ENCODE peak calls at places on chromosome 1, in eight cellular contexts. D is PC-9, J is K562, T is stomach, L is pancreas, E is ovary, M is uterus, A is GM12878. W is an unnamed sample.

GRCh38 chr1:60913039-60913438 is 169.3 kb upstream of the NFIA start:
- DNase-seq in L (no peak), J (no peak), D (no peak), M (no peak), E (no peak), A (no peak), T (no peak), W (no peak)

GRCh38 chr1:43541721-43542401 is 11.2 kb downstream of the PTPRF start:
- DNase-seq in E (peak; percentile 67), A (no peak), J (no peak), M (peak; percentile 81), T (peak; percentile 91), D (no peak), L (peak; percentile 89), W (peak; percentile 50)

GRCh38 chr1:86821956-86822355 is 92.0 kb downstream of the SELENOF start:
- DNase-seq in T (no peak), L (no peak), E (no peak), A (no peak), J (no peak), D (no peak), M (no peak), W (no peak)

GRCh38 chr1:215637041-215637573 is 70.0 kb downstream of the KCTD3 start:
- DNase-seq in T (peak; percentile 52), L (peak; percentile 44), J (no peak), M (no peak), A (no peak), D (no peak), E (no peak), W (no peak)

GRCh38 chr1:152186556-152187285 is 27.7 kb upstream of the RPTN start:
- DNase-seq in A (no peak), J (no peak), E (no peak), L (no peak), M (no peak), D (peak; percentile 37), T (no peak), W (no peak)

GRCh38 chr1:40984066-40984465 is 4.6 kb downstream of the CTPS1 start:
- DNase-seq in A (no peak), M (no peak), D (no peak), L (no peak), J (no peak), T (no peak), E (no peak), W (peak; percentile 36)

GRCh38 chr1:172239894-172240293 is 180.6 kb upstream of the C1orf105 start:
- DNase-seq in L (no peak), E (no peak), T (no peak), M (no peak), A (no peak), D (no peak), J (no peak), W (no peak)

GRCh38 chr1:109661391-109661790 is 5.5 kb downstream of the GSTM4 start:
- DNase-seq in T (no peak), E (no peak), M (no peak), D (no peak), J (no peak), A (no peak), L (no peak), W (no peak)

GRCh38 chr1:11873954-11874562 is 15.3 kb upstream of the NPPB start:
- DNase-seq in A (no peak), E (no peak), D (no peak), M (peak; percentile 30), T (no peak), L (no peak), J (no peak), W (no peak)

GRCh38 chr1:99441234-99442095 is 177.2 kb downstream of the PLPPR4 start:
- DNase-seq in D (no peak), J (no peak), A (no peak), L (no peak), T (no peak), E (no peak), M (no peak), W (no peak)

GRCh38 chr1:116873680-116874271 is 35.9 kb upstream of the PTGFRN start:
- DNase-seq in M (no peak), J (peak; percentile 37), A (no peak), L (no peak), D (no peak), T (no peak), E (no peak), W (no peak)

GRCh38 chr1:125086611-125087010 is 3901.8 kb downstream of the SRGAP2C start:
- DNase-seq in A (no peak), T (no peak), J (no peak), L (no peak), D (no peak), E (no peak), M (no peak), W (no peak)

GRCh38 chr1:41433501-41433900 is 51.0 kb downstream of the EDN2 start:
- DNase-seq in T (no peak), J (no peak), E (no peak), M (no peak), D (no peak), A (no peak), L (no peak), W (no peak)

GRCh38 chr1:176416777-176417176 is 46.2 kb upstream of the PAPPA2 start:
- DNase-seq in A (no peak), D (no peak), E (no peak), T (no peak), J (no peak), M (no peak), L (no peak), W (no peak)

GRCh38 chr1:93735722-93736121 is 54.1 kb upstream of the BCAR3 start:
- DNase-seq in L (no peak), A (no peak), T (no peak), D (no peak), E (no peak), M (no peak), J (no peak), W (no peak)

GRCh38 chr1:69494171-69494570 is 73.6 kb upstream of the LRRC7 start:
- DNase-seq in D (no peak), E (no peak), J (no peak), M (no peak), A (no peak), T (no peak), L (no peak), W (no peak)

GRCh38 chr1:155038602-155039307 is 5.1 kb downstream of the DCST1 start:
- DNase-seq in J (peak; percentile 26), A (no peak), D (peak; percentile 71), E (no peak), M (no peak), L (no peak), T (peak; percentile 61), W (no peak)

GRCh38 chr1:102105931-102106550 is 109.3 kb upstream of the OLFM3 start:
- DNase-seq in A (no peak), L (no peak), E (no peak), M (no peak), T (no peak), D (no peak), J (no peak), W (no peak)
- H3K4me3 ChIP-seq in A (no peak overlapping the region), L (no peak overlapping the region), E (no peak overlapping the region), M (no peak overlapping the region), T (no peak overlapping the region), D (no peak overlapping the region), J (no peak overlapping the region), W (no peak overlapping the region)

GRCh38 chr1:245823408-245824147 is 668.8 kb downstream of the KIF26B start:
- DNase-seq in M (no peak), L (no peak), D (no peak), A (no peak), E (no peak), J (no peak), T (no peak), W (no peak)

GRCh38 chr1:245829194-245829593 is 674.4 kb downstream of the KIF26B start:
- DNase-seq in E (no peak), J (no peak), A (peak; percentile 16), T (no peak), L (no peak), D (no peak), M (no peak), W (no peak)

GRCh38 chr1:245827306-245827705 is 672.5 kb downstream of the KIF26B start:
- DNase-seq in T (no peak), D (no peak), M (no peak), L (no peak), J (no peak), A (no peak), E (no peak), W (no peak)

GRCh38 chr1:245822997-245823396 is 668.2 kb downstream of the KIF26B start:
- DNase-seq in M (no peak), T (no peak), J (no peak), E (no peak), L (no peak), D (peak; percentile 48), A (no peak), W (no peak)

DNA sequence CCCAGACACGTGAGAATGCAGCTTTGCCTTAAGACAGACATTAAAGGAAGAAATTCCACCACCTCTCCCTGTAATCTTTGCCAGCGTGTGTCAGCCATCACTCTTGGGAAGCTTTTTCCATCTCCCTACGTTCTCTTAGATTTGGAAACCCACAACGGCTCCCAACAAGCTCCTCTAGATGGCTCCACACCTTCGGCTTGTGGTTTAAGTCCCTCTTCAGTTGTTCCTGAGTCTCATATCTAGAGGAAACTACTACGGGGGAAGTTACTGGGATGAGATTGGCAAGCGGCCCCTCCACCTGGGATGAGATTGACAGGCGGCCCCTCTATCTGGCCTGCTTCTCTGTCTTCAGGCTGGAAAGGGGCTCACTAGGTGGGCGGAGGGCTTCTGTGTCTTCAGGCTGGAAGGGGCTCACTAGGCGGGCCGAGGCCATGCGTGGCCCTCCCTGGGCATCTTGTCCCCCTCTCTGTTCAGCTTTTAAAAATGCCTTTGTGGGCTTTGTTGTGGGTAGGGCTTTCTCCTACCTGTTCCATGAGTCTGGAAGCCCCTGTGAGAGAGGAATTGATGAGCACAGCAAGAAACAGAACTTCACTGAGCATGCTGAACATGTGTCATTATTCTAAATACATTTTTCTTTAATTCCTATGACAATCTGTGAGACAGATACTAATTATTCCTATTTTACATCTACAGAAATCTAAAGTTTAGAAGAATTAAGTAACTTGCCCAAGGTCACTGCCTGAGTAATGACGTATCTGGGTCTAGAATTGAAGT is 670.5 kb downstream of the KIF26B start:
- DNase-seq in E (no peak), J (peak; percentile 10), T (no peak), A (no peak), L (no peak), M (no peak), D (no peak), W (peak; percentile 29)
- TF ChIP-seq CTCF in E (no peak), J (no peak), T (no peak), A (no peak), L (no peak), M (no peak), D (no peak), W (peak; percentile 44)

DNA sequence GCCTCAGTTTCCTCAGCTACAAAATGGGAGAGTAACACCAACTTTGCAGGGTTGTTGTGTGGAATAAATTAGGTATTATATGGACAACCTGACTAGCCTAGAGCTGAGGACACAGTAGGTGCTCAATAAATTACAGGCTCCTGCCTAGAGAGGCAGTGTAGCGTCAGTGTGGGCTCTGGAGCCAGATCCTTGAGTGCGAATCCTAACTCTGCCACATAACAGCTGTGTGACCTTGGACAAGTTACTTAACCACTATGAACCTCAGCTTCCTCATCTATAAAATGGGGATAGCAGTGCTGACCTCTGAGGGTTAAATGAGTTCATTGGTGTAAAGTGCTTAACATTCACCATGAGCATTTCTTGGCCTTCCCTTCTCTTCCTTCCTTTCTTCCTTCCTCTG is 33.1 kb downstream of the RAP1GAP start:
- DNase-seq in D (no peak), E (no peak), T (no peak), A (no peak), L (no peak), J (no peak), M (no peak), W (no peak)
- H3K4me1 ChIP-seq in D (peaks cover 87% of the 10 kb centered on the region), E (no peaks in the 10 kb centered on the region), T (peaks cover 57% of the 10 kb centered on the region), A (no peaks in the 10 kb centered on the region), L (peaks cover 58% of the 10 kb centered on the region), J (peaks cover 73% of the 10 kb centered on the region), M (no peaks in the 10 kb centered on the region), W (no peaks in the 10 kb centered on the region)

GRCh38 chr1:195275688-195276087 is 1332.6 kb downstream of the KCNT2 start:
- DNase-seq in M (no peak), E (no peak), T (no peak), A (no peak), J (no peak), L (no peak), D (no peak), W (no peak)
- H3K4me3 ChIP-seq in M (no peak overlapping the region), E (no peak overlapping the region), T (no peak overlapping the region), A (no peak overlapping the region), J (no peak overlapping the region), L (no peak overlapping the region), D (no peak overlapping the region), W (no peak overlapping the region)

W was measured in cardiac muscle cell.